ENCODE peak calls at places on chromosomes 4 and X, in four cellular contexts. J is fibroblast of gingiva, M is left ventricle myocardium inferior, Y is H1. U is an unnamed sample.

GRCh38 chrX:1108451-1109445 is 103.7 kb downstream of the CRLF2 start:
- DNase-seq in J (no peak), M (no peak), Y (no peak), U (no peak)

GRCh38 chrX:2412131-2412530 is 88.6 kb downstream of the DHRSX start:
- DNase-seq in J (no peak), M (no peak), Y (no peak), U (no peak)

GRCh38 chr4:182918791-182919302 is 1.7 kb upstream of the DCTD start:
- DNase-seq in J (no peak), M (no peak), Y (no peak), U (no peak)

GRCh38 chr4:13933163-13933562 is 305.6 kb upstream of the BOD1L1 start:
- DNase-seq in J (peak), M (no peak), Y (no peak), U (peak)

GRCh38 chr4:48688953-48689352 is 91.1 kb downstream of the FRYL start:
- DNase-seq in J (no peak), M (no peak), Y (no peak), U (no peak)

GRCh38 chrX:123728001-123728400 is 4.9 kb downstream of the THOC2 start:
- DNase-seq in J (no peak), M (no peak), Y (no peak), U (no peak)

GRCh38 chrX:143571521-143571920 is 54.2 kb upstream of the SPANXN3 start:
- DNase-seq in J (no peak), M (no peak), Y (no peak), U (no peak)

GRCh38 chr4:155761916-155762315 is 3.1 kb downstream of the GUCY1B1 start:
- DNase-seq in J (no peak), M (no peak), Y (no peak), U (no peak)

GRCh38 chrX:134753185-134754008 is 95.1 kb upstream of the PLAC1 start:
- DNase-seq in J (peak), M (no peak), Y (no peak), U (peak)

GRCh38 chr4:52991452-52991851 is 129.3 kb downstream of the RASL11B start:
- DNase-seq in J (no peak), M (no peak), Y (no peak), U (no peak)

GRCh38 chr4:188722911-188723310 is 583.7 kb downstream of the TRIML1 start:
- DNase-seq in J (no peak), M (no peak), Y (no peak), U (peak)

GRCh38 chr4:38949416-38950051 is 81.9 kb downstream of the FAM114A1 start:
- DNase-seq in J (peak), M (no peak), Y (no peak), U (no peak)

GRCh38 chrX:154401045-154401799 is 3.0 kb downstream of the RPL10 start:
- DNase-seq in J (peak), M (no peak), Y (no peak), U (peak)

GRCh38 chr4:38868055-38868965 is 704 bp downstream of the FAM114A1 start:
- DNase-seq in J (peak), M (peak), Y (no peak), U (no peak)

GRCh38 chr4:24482871-24483270 is 101.5 kb downstream of the DHX15 start:
- DNase-seq in J (no peak), M (no peak), Y (no peak), U (no peak)

GRCh38 chr4:116357758-116358157 is 727.6 kb downstream of the TRAM1L1 start:
- DNase-seq in J (no peak), M (no peak), Y (no peak), U (no peak)

GRCh38 chr4:145823743-145824142 is 114.9 kb downstream of the ZNF827 start:
- DNase-seq in J (no peak), M (no peak), Y (no peak), U (no peak)

GRCh38 chr4:37588150-37588549 is 98.0 kb downstream of the RELL1 start:
- DNase-seq in J (no peak), M (no peak), Y (no peak), U (no peak)

GRCh38 chrX:44456685-44457084 is 86.0 kb downstream of the FUNDC1 start:
- DNase-seq in J (no peak), M (no peak), Y (no peak), U (no peak)

GRCh38 chr4:123952530-123953274 is 556.1 kb downstream of the SPRY1 start:
- DNase-seq in J (peak), M (no peak), Y (peak), U (peak)

GRCh38 chr4:77913353-77913752 is 50.7 kb downstream of the MRPL1 start:
- DNase-seq in J (no peak), M (no peak), Y (no peak), U (no peak)

GRCh38 chrX:13691845-13692334 is 3.0 kb downstream of the RAB9A start:
- DNase-seq in J (no peak), M (no peak), Y (no peak), U (no peak)

GRCh38 chrX:154918060-154918483 is 31.9 kb downstream of the F8A1 start:
- DNase-seq in J (peak), M (peak), Y (peak), U (peak)

GRCh38 chrX:46408553-46409407 is 136.4 kb downstream of the ZNF674 start:
- DNase-seq in J (peak), M (peak), Y (no peak), U (peak)

GRCh38 chrX:111328858-111329257 is 58.6 kb upstream of the CAPN6 start:
- DNase-seq in J (no peak), M (no peak), Y (no peak), U (no peak)

GRCh38 chr4:143626134-143626859 is 74.2 kb downstream of the FREM3 start:
- DNase-seq in J (peak), M (peak), Y (no peak), U (peak)

GRCh38 chr4:138035781-138036258 is 206.3 kb downstream of the SLC7A11 start:
- DNase-seq in J (peak), M (no peak), Y (no peak), U (peak)

GRCh38 chr4:24067781-24068193 is 177.9 kb upstream of the PPARGC1A start:
- DNase-seq in J (peak), M (peak), Y (peak), U (peak)

GRCh38 chrX:71140440-71140839 is 4.2 kb upstream of the NLGN3 start:
- DNase-seq in J (no peak), M (no peak), Y (no peak), U (no peak)

GRCh38 chr4:22897520-22898108 is 204.9 kb downstream of the GBA3 start:
- DNase-seq in J (peak), M (no peak), Y (peak), U (peak)

GRCh38 chrX:64977830-64978229 is 1.6 kb upstream of the ZC4H2 start:
- DNase-seq in J (no peak), M (no peak), Y (no peak), U (peak)

GRCh38 chr4:76558391-76559235 is 123.6 kb downstream of the SHROOM3 start:
- DNase-seq in J (no peak), M (no peak), Y (no peak), U (no peak)

GRCh38 chr4:137532869-137533236 is 559 bp upstream of the PCDH18 start:
- DNase-seq in J (no peak), M (no peak), Y (no peak), U (no peak)

GRCh38 chr4:32106767-32107166 is 1386.6 kb downstream of the PCDH7 start:
- DNase-seq in J (no peak), M (no peak), Y (no peak), U (no peak)

GRCh38 chr4:152850377-152850776 is 70.6 kb downstream of the ARFIP1 start:
- DNase-seq in J (peak), M (no peak), Y (peak), U (peak)

GRCh38 chr4:85200106-85200505 is 233.6 kb upstream of the WDFY3 start:
- DNase-seq in J (no peak), M (no peak), Y (no peak), U (no peak)

GRCh38 chr4:64538219-64538618 is 129.0 kb upstream of the TECRL start:
- DNase-seq in J (no peak), M (no peak), Y (no peak), U (no peak)

GRCh38 chr4:53501561-53501960 is 89.7 kb downstream of the LNX1 start:
- DNase-seq in J (peak), M (no peak), Y (no peak), U (no peak)

GRCh38 chr4:139611391-139611790 is 54.2 kb upstream of the MGST2 start:
- DNase-seq in J (no peak), M (no peak), Y (no peak), U (no peak)